ENCODE peak calls at places on chromosome 1, in five cellular contexts. I, L, J, T and S are unnamed samples.

GRCh38 chr1:12371053-12371452 is 141.2 kb downstream of the VPS13D start:
- DNase-seq in L (no peak), I (no peak), J (no peak), T (no peak), S (no peak)

GRCh38 chr1:203178821-203179220 is 3.2 kb upstream of the MYBPH start:
- DNase-seq in J (no peak), T (no peak), I (no peak), L (no peak), S (no peak)

GRCh38 chr1:227775841-227776240 is 39.6 kb upstream of the PRSS38 start:
- DNase-seq in T (no peak), I (no peak), L (no peak), J (no peak), S (no peak)

GRCh38 chr1:213032651-213033050 is 17.0 kb upstream of the ANGEL2 start:
- DNase-seq in T (no peak), L (no peak), J (no peak), I (no peak), S (no peak)

GRCh38 chr1:151986501-151987190 is 7.0 kb downstream of the S100A10 start:
- DNase-seq in T (no peak), L (no peak), I (no peak), J (no peak), S (no peak)

GRCh38 chr1:240765732-240766363 is 153.9 kb upstream of the GREM2 start:
- DNase-seq in J (no peak), T (no peak), I (no peak), L (no peak), S (no peak)

GRCh38 chr1:176880954-176881595 is 283.4 kb downstream of the ASTN1 start:
- DNase-seq in I (peak), J (peak), T (peak), L (no peak), S (peak)

GRCh38 chr1:162689745-162690671 is 57.7 kb downstream of the DDR2 start:
- DNase-seq in J (no peak), T (no peak), I (no peak), L (no peak), S (no peak)

GRCh38 chr1:201911827-201912571 is 23.3 kb downstream of the SHISA4 start:
- DNase-seq in J (no peak), L (no peak), T (no peak), I (no peak), S (no peak)

GRCh38 chr1:41359211-41360073 is 1.8 kb upstream of the FOXO6 start:
- DNase-seq in T (no peak), J (no peak), I (no peak), L (no peak), S (no peak)

GRCh38 chr1:88061106-88061829 is 622.8 kb upstream of the PKN2 start:
- DNase-seq in I (peak), J (peak), L (no peak), T (peak), S (peak)

GRCh38 chr1:169003864-169004516 is 102.5 kb upstream of the ATP1B1 start:
- DNase-seq in J (no peak), L (no peak), T (no peak), I (no peak), S (no peak)

GRCh38 chr1:202571719-202572339 is 138.4 kb downstream of the SYT2 start:
- DNase-seq in T (no peak), I (peak), J (peak), L (no peak), S (peak)

GRCh38 chr1:11178021-11179015 is 10.8 kb upstream of the ANGPTL7 start:
- DNase-seq in J (no peak), T (no peak), L (no peak), I (no peak), S (peak)

GRCh38 chr1:211514030-211514754 is 22.2 kb upstream of the RD3 start:
- DNase-seq in I (peak), L (no peak), T (peak), J (peak), S (peak)

GRCh38 chr1:7248828-7249227 is 463.6 kb downstream of the CAMTA1 start:
- DNase-seq in L (no peak), J (no peak), T (peak), I (no peak), S (no peak)

GRCh38 chr1:47624531-47624930 is 186.7 kb downstream of the FOXD2 start:
- DNase-seq in I (peak), J (peak), L (no peak), T (no peak), S (no peak)

GRCh38 chr1:31421404-31422040 is 8.5 kb downstream of the SERINC2 start:
- DNase-seq in I (no peak), T (no peak), L (no peak), J (no peak), S (no peak)

GRCh38 chr1:156577512-156577911 is 2.0 kb upstream of the TTC24 start:
- DNase-seq in L (no peak), I (no peak), T (no peak), J (no peak), S (no peak)

GRCh38 chr1:165648919-165649572 is 18.0 kb downstream of the MGST3 start:
- DNase-seq in J (no peak), T (no peak), I (no peak), L (no peak), S (no peak)

GRCh38 chr1:19071674-19072281 is 115.3 kb upstream of the IFFO2 start:
- DNase-seq in J (no peak), I (no peak), L (no peak), T (no peak), S (no peak)

GRCh38 chr1:244350027-244350426 is 101.7 kb downstream of the ADSS2 start:
- DNase-seq in L (peak), J (no peak), T (no peak), I (no peak), S (no peak)

DNA sequence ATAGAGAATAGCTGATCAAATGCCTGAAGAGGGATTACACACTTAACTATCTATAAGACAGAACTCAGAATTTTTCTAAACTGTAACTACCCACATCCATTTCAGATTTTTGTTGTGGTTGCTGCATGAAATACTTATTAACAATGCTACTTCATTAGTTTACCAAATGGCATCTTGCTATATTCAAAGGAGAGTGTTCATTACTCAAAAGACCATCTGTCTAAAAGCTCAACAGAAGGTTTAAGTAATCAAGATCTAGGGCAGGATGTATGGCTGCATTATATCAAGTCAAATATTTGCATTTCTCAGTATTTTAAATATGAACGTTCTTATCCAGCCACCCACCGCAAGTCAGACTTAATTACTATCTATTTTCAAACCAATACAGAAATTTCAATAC is 79.9 kb downstream of the SIPA1L2 start:
- DNase-seq in J (no peak), L (no peak), T (no peak), I (no peak), S (no peak)
- TF ChIP-seq FOXM1 in J (no peak), L (no peak), T (no peak), I (no peak), S (no peak)

DNA sequence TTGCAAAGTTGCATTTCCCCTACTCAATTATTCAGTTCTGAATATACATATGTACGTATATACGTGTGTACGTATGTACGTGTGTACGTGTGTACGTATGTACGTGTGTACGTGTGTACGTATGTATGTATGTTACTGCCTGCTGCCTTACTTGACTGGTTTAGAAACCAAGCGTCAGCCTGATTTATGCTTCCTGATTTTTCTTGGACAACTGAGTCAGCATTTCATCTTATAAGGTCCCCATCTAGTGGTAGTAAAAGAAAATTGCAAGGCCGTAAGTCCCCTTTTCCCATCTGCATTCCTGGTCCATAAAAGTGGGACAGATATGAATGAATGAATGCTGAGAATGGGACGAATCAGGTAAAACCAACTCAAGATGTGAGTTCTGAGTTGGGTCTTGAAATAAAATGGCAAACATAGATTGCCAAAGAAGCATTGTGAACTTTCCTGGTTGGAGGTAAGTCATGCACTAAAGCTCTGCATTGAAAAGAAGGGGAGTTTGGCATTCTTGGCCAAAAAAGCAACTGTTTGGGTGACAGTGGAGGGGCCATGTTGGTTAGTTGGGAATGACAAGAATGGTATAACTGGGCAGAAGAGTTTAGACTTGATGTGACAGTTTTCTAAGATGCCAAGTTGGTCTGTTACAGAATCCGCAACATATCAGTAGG is 76.4 kb upstream of the DNAH14 start:
- DNase-seq in J (peak), T (peak), L (peak), I (peak), S (peak)
- TF ChIP-seq FOXM1 in J (no peak), T (no peak), L (no peak), I (no peak), S (no peak)

GRCh38 chr1:1242461-1243080 is 4.0 kb downstream of the C1QTNF12 start:
- DNase-seq in J (no peak), I (no peak), T (no peak), L (no peak), S (no peak)

GRCh38 chr1:1245178-1245839 is 1.2 kb downstream of the C1QTNF12 start:
- DNase-seq in T (no peak), J (no peak), L (no peak), I (peak), S (no peak)

GRCh38 chr1:1244192-1244811 is 2.2 kb downstream of the C1QTNF12 start:
- DNase-seq in L (no peak), I (no peak), J (no peak), T (no peak), S (no peak)

GRCh38 chr1:1243261-1243660 is 3.3 kb downstream of the C1QTNF12 start:
- DNase-seq in J (no peak), T (no peak), L (no peak), I (no peak), S (no peak)

DNA sequence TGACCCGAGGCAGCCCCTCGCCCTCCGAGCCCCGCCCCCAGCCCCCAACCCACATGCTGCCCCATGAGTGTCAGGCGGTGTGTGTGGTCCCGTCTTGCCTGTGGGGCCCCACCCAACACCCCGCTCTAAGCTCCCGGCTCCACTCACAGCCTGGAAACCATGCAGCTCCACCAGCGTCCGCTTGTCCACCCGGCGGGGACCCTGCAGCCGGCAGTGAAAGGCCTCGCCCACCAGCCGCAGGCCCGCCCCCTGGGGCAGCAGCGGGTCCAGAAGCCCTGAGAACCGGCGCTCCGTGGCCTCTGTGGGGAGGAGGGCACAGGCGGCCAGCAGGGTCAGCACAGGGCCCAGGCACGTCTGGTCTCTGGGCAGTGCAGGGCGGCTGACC is 2.7 kb downstream of the C1QTNF12 start:
- DNase-seq in T (no peak), I (no peak), L (no peak), J (no peak), S (no peak)
- TF ChIP-seq FOXM1 in T (no peak), I (no peak), L (no peak), J (no peak), S (no peak)

GRCh38 chr1:97351846-97352245 is 569.0 kb downstream of the DPYD start:
- DNase-seq in I (no peak), L (no peak), T (no peak), J (no peak), S (no peak)

GRCh38 chr1:97350662-97351061 is 570.2 kb downstream of the DPYD start:
- DNase-seq in J (no peak), I (no peak), L (no peak), T (no peak), S (no peak)

GRCh38 chr1:97348599-97349265 is 572.1 kb downstream of the DPYD start:
- DNase-seq in T (no peak), J (no peak), L (no peak), I (no peak), S (no peak)

GRCh38 chr1:97353094-97353493 is 567.7 kb downstream of the DPYD start:
- DNase-seq in L (no peak), T (no peak), I (no peak), J (no peak), S (no peak)

GRCh38 chr1:97350241-97350640 is 570.6 kb downstream of the DPYD start:
- DNase-seq in I (no peak), T (no peak), J (no peak), L (no peak), S (no peak)
- TF ChIP-seq FOXM1 in I (no peak), T (no peak), J (no peak), L (no peak), S (no peak)

GRCh38 chr1:29389533-29390041 is 153.3 kb downstream of the PTPRU start:
- DNase-seq in T (peak), J (no peak), I (no peak), L (no peak), S (no peak)
- TF ChIP-seq FOXM1 in T (no peak), J (no peak), I (no peak), L (no peak), S (no peak)

GRCh38 chr1:199490804-199491527 is 536.5 kb upstream of the NR5A2 start:
- DNase-seq in J (no peak), I (no peak), L (no peak), T (peak), S (no peak)
- TF ChIP-seq FOXM1 in J (no peak), I (no peak), L (no peak), T (no peak), S (no peak)

GRCh38 chr1:222284466-222284865 is 263.4 kb downstream of the HHIPL2 start:
- DNase-seq in J (no peak), T (no peak), I (no peak), L (no peak), S (no peak)
- TF ChIP-seq FOXM1 in J (no peak), T (no peak), I (no peak), L (no peak), S (no peak)

GRCh38 chr1:51986718-51987117 is 3.8 kb downstream of the RAB3B start:
- DNase-seq in J (no peak), T (peak), I (no peak), L (no peak), S (no peak)

GRCh38 chr1:51990478-51990965 is at the start of gene RAB3B:
- DNase-seq in T (peak), L (no peak), J (peak), I (peak), S (peak)

GRCh38 chr1:51989582-51990477 is 670 bp downstream of the RAB3B start:
- DNase-seq in L (no peak), J (no peak), I (no peak), T (no peak), S (no peak)

GRCh38 chr1:51988254-51988653 is 2.2 kb downstream of the RAB3B start:
- DNase-seq in T (no peak), I (no peak), J (no peak), L (no peak), S (no peak)
- TF ChIP-seq FOXM1 in T (no peak), I (no peak), J (no peak), L (no peak), S (no peak)